ENCODE peak calls at places on chromosomes 6 and 20, in seven cellular contexts. F is fibroblast of lung, W is cardiac muscle cell, U is tibial artery, I is small intestine, T is lung, E is A673. Q is an unnamed sample. For H3K9me3, the result is how much of the 10 kb centered on the place peaks cover.

GRCh38 chr6:109978174-109979032 is at the start of gene GPR6:
- DNase-seq in W (peak), F (peak), E (peak), T (peak), U (no peak), I (peak), Q (no peak)

GRCh38 chr20:40668449-40669228 is 20.4 kb downstream of the MAFB start:
- DNase-seq in U (no peak), T (no peak), W (no peak), F (peak), I (peak), E (no peak), Q (no peak)

GRCh38 chr20:24674921-24675605 is 205.6 kb downstream of the SYNDIG1 start:
- DNase-seq in I (no peak), E (no peak), F (no peak), U (peak), T (no peak), W (no peak), Q (no peak)

GRCh38 chr20:21179796-21180195 is 53.9 kb downstream of the KIZ start:
- DNase-seq in E (no peak), T (no peak), I (no peak), U (no peak), W (peak), F (no peak), Q (no peak)

GRCh38 chr6:72084992-72085569 is 198.7 kb downstream of the RIMS1 start:
- DNase-seq in W (peak), I (peak), E (peak), T (no peak), F (peak), U (no peak), Q (no peak)

GRCh38 chr6:66796987-66797386 is 1090.0 kb upstream of the EYS start:
- DNase-seq in U (no peak), I (no peak), T (no peak), F (no peak), E (no peak), W (no peak), Q (no peak)

GRCh38 chr6:111361648-111362047 is 121.4 kb downstream of the REV3L start:
- DNase-seq in T (no peak), W (peak), U (no peak), F (peak), E (peak), I (peak), Q (no peak)

GRCh38 chr20:51966296-51966971 is 164.1 kb upstream of the SALL4 start:
- DNase-seq in F (peak), W (peak), I (peak), U (no peak), T (peak), E (peak), Q (no peak)

GRCh38 chr20:58515240-58516212 is at the start of gene APCDD1L:
- DNase-seq in I (no peak), U (no peak), E (no peak), W (peak), T (no peak), F (peak), Q (no peak)

GRCh38 chr6:111789593-111789992 is 83.7 kb downstream of the FYN start:
- DNase-seq in I (no peak), F (peak), W (peak), U (no peak), E (no peak), T (no peak), Q (no peak)

GRCh38 chr6:27114792-27115191 is 132.7 kb upstream of the PRSS16 start:
- DNase-seq in U (no peak), W (no peak), T (no peak), I (no peak), F (no peak), E (no peak), Q (no peak)

GRCh38 chr6:27111743-27112142 is 135.8 kb upstream of the PRSS16 start:
- DNase-seq in U (no peak), F (no peak), E (no peak), T (no peak), I (no peak), W (no peak), Q (no peak)

GRCh38 chr6:27112974-27113373 is 134.5 kb upstream of the PRSS16 start:
- DNase-seq in F (no peak), U (no peak), W (no peak), E (no peak), I (no peak), T (no peak), Q (no peak)
- H3K9me3 ChIP-seq in F (under half), U (under half), W (under half), E (under half), I (under half), T (under half), Q (under half)

GRCh38 chr20:30487947-30488926 is 769.2 kb upstream of the DEFB115 start:
- DNase-seq in F (no peak), I (no peak), U (no peak), W (no peak), E (no peak), T (no peak), Q (no peak)
- H3K9me3 ChIP-seq in F (under half), I (under half), U (under half), W (under half), E (under half), T (under half), Q (under half)

GRCh38 chr6:82488403-82488802 is 124.8 kb downstream of the TPBG start:
- DNase-seq in W (no peak), E (no peak), T (no peak), F (no peak), I (no peak), U (no peak), Q (no peak)
- H3K9me3 ChIP-seq in W (under half), E (under half), T (under half), F (under half), I (under half), U (under half), Q (under half)

DNA sequence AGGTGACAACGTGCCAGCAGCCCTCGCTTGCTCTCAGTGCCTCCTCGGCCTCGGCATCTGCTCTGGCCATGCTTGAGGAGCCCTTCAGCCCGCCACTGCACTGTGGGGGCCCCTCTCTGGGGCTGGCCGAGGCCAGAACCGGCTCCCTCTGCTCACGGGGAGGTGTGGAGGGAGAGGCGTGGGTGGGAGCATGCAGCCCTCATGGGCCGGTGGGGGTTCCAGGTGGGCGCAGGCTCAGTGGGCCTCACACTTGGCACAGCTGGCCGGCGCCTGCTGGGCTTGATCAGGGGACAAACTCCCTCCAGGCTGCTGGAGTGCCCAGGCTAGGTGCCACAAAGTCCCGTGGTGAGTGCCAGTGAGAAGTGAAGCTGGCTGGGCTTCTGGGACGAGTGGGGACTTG is 566.6 kb upstream of the ID4 start:
- DNase-seq in U (no peak), I (no peak), F (no peak), T (no peak), E (no peak), W (no peak), Q (no peak)
- H3K9me3 ChIP-seq in U (under half), I (under half), F (under half), T (under half), E (under half), W (under half), Q (under half)

GRCh38 chr6:167578371-167578901 is 248.3 kb upstream of the AFDN start:
- DNase-seq in U (no peak), F (no peak), E (no peak), I (no peak), T (no peak), W (no peak), Q (no peak)

GRCh38 chr6:167579786-167580370 is 246.8 kb upstream of the AFDN start:
- DNase-seq in I (no peak), U (no peak), F (no peak), W (no peak), T (no peak), E (peak), Q (no peak)

GRCh38 chr6:167576050-167576741 is 250.5 kb upstream of the AFDN start:
- DNase-seq in F (no peak), I (no peak), T (no peak), U (no peak), E (no peak), W (no peak), Q (no peak)

GRCh38 chr6:167576798-167577528 is 249.7 kb upstream of the AFDN start:
- DNase-seq in E (no peak), T (no peak), I (no peak), F (no peak), U (no peak), W (no peak), Q (no peak)

DNA sequence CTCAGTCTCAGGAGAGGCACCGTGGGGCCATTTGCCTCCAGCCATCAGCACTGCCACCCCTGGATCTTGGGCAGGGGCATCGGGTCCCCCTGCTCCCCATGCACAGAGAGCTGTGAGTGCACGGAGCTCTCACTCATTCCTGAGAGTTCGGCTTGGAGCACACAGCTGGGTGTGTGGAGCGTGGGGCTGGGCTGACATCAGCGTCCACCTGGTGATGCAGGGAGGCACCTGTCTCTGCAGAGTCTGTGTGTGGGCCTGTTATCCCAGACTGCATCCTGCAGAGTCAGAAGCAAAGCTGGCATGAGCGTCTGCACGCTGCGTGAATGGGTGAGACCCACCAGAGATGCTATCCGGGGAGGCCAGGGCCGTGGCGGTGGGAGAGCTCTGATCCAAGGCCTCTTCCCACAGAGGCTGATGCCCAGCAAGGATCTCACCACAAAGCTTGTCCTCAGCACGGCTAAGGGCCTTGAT is 248.8 kb upstream of the AFDN start:
- DNase-seq in T (no peak), W (no peak), F (no peak), U (no peak), I (no peak), E (no peak), Q (no peak)
- H3K9me3 ChIP-seq in T (under half), W (under half), F (under half), U (under half), I (under half), E (under half), Q (under half)

GRCh38 chr20:55685425-55685824 is 319.9 kb downstream of the CBLN4 start:
- DNase-seq in F (no peak), E (no peak), W (no peak), T (no peak), I (no peak), U (no peak), Q (no peak)
- H3K9me3 ChIP-seq in F (under half), E (under half), W (under half), T (under half), I (under half), U (under half), Q (under half)